ENCODE peak calls at places on chromosome 3, in six cellular contexts. M is HFF-Myc, T is heart left ventricle, L is mesothelial cell of epicardium, I is heart right ventricle, E is adrenal gland. R is an unnamed sample.
A peak's percentile ranks its signal among the peaks of the same experiment; 100 is the strongest.

GRCh38 chr3:59608356-59608755 is 558.5 kb upstream of the CFAP20DC start:
- DNase-seq in M (no peak), T (no peak), L (no peak), I (no peak), E (no peak), R (no peak)

GRCh38 chr3:112497897-112498548 is 1.2 kb downstream of the BTLA start:
- DNase-seq in M (no peak), T (no peak), L (no peak), I (no peak), E (no peak), R (no peak)

GRCh38 chr3:98741121-98741716 is 21.9 kb upstream of the ST3GAL6 start:
- DNase-seq in M (no peak), T (no peak), L (no peak), I (no peak), E (peak; percentile 49), R (no peak)

GRCh38 chr3:71172951-71173350 is 410.6 kb downstream of the FOXP1 start:
- DNase-seq in M (no peak), T (no peak), L (no peak), I (no peak), E (no peak), R (peak; percentile 87)

GRCh38 chr3:15055019-15055557 is 10.0 kb downstream of the MRPS25 start:
- DNase-seq in M (no peak), T (no peak), L (no peak), I (no peak), E (no peak), R (peak; percentile 14)

GRCh38 chr3:78079514-78079913 is 1039.6 kb downstream of the ROBO2 start:
- DNase-seq in M (no peak), T (no peak), L (no peak), I (no peak), E (no peak), R (no peak)

GRCh38 chr3:195790891-195791290 is 20.8 kb downstream of the MUC4 start:
- DNase-seq in M (no peak), T (no peak), L (no peak), I (no peak), E (no peak), R (no peak)

GRCh38 chr3:122892561-122892960 is 97.7 kb downstream of the SLC49A4 start:
- DNase-seq in M (no peak), T (no peak), L (no peak), I (no peak), E (no peak), R (no peak)

GRCh38 chr3:137778941-137779340 is 14.8 kb downstream of the SOX14 start:
- DNase-seq in M (no peak), T (no peak), L (no peak), I (no peak), E (no peak), R (no peak)

GRCh38 chr3:60812544-60812943 is 438.7 kb downstream of the FHIT start:
- DNase-seq in M (no peak), T (no peak), L (no peak), I (no peak), E (no peak), R (peak; percentile 9)

GRCh38 chr3:171953300-171954022 is 85.9 kb upstream of the FNDC3B start:
- DNase-seq in M (no peak), T (no peak), L (no peak), I (no peak), E (no peak), R (peak; percentile 25)

GRCh38 chr3:129794319-129795201 is 99.0 kb downstream of the TMCC1 start:
- DNase-seq in M (no peak), T (peak; percentile 65), L (peak; percentile 45), I (peak; percentile 32), E (no peak), R (no peak)

GRCh38 chr3:159130108-159130507 is 328.3 kb downstream of the MFSD1 start:
- DNase-seq in M (no peak), T (no peak), L (no peak), I (no peak), E (peak; percentile 57), R (no peak)

GRCh38 chr3:71010731-71011455 is 572.6 kb downstream of the FOXP1 start:
- DNase-seq in M (no peak), T (no peak), L (no peak), I (no peak), E (no peak), R (no peak)

GRCh38 chr3:9732080-9732752 is 681 bp downstream of the BRPF1 start:
- DNase-seq in M (no peak), T (no peak), L (peak; percentile 53), I (peak; percentile 34), E (peak; percentile 64), R (no peak)

GRCh38 chr3:77066829-77067228 is 26.9 kb downstream of the ROBO2 start:
- DNase-seq in M (no peak), T (no peak), L (no peak), I (no peak), E (no peak), R (no peak)

GRCh38 chr3:195801251-195802183 is 10.2 kb downstream of the MUC4 start:
- DNase-seq in M (no peak), T (no peak), L (peak; percentile 17), I (no peak), E (no peak), R (no peak)

GRCh38 chr3:171358891-171359218 is 101.3 kb downstream of the TNIK start:
- DNase-seq in M (no peak), T (no peak), L (no peak), I (no peak), E (no peak), R (no peak)

GRCh38 chr3:120160050-120160449 is 65.8 kb upstream of the GSK3B start:
- DNase-seq in M (peak; percentile 75), T (peak; percentile 61), L (no peak), I (peak; percentile 24), E (peak; percentile 78), R (peak; percentile 100)

GRCh38 chr3:64266983-64267382 is 41.7 kb upstream of the PRICKLE2 start:
- DNase-seq in M (no peak), T (no peak), L (no peak), I (no peak), E (no peak), R (no peak)

GRCh38 chr3:36397856-36398255 is 17.6 kb downstream of the STAC start:
- DNase-seq in M (peak; percentile 37), T (no peak), L (no peak), I (no peak), E (no peak), R (peak; percentile 99)

GRCh38 chr3:180492047-180492446 is 109.9 kb upstream of the TTC14 start:
- DNase-seq in M (no peak), T (no peak), L (no peak), I (no peak), E (no peak), R (no peak)

GRCh38 chr3:24683511-24684384 is 189.1 kb upstream of the THRB start:
- DNase-seq in M (peak; percentile 56), T (no peak), L (no peak), I (no peak), E (no peak), R (peak; percentile 86)

DNA sequence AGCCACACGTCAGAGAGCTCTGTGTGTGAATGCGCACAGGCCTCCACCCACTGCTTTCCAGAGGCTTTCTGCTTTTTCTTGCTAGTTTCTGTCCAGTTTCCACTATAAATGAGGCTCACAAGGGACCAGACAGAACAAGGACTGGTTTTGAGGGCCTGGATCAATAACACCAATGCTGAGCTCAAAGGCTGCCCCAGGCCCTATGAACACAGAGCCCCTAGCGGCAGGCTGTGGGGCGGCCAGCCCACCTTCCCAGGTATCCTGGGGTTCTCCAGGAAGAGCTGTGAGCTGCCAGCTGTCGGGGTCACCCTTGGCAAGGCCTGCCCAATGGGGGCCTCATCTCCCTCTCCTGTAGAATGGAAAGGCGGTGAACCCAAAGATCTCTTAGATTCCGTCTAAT is 2.2 kb upstream of the ITIH3 start:
- DNase-seq in M (no peak), T (no peak), L (no peak), I (no peak), E (no peak), R (no peak)
- TF ChIP-seq CTCF in M (peak; percentile 28), T (no peak), L (no peak), I (no peak), E (no peak), R (no peak)

GRCh38 chr3:4823385-4823784 is 155.9 kb upstream of the BHLHE40 start:
- DNase-seq in M (no peak), T (no peak), L (no peak), I (no peak), E (no peak), R (no peak)

GRCh38 chr3:4822568-4822967 is 156.7 kb upstream of the BHLHE40 start:
- DNase-seq in M (no peak), T (no peak), L (no peak), I (no peak), E (no peak), R (no peak)

GRCh38 chr3:4821331-4821730 is 157.9 kb upstream of the BHLHE40 start:
- DNase-seq in M (no peak), T (no peak), L (no peak), I (no peak), E (no peak), R (no peak)

GRCh38 chr3:4820296-4821121 is 158.7 kb upstream of the BHLHE40 start:
- DNase-seq in M (no peak), T (no peak), L (no peak), I (no peak), E (no peak), R (no peak)

GRCh38 chr3:4821975-4822374 is 157.3 kb upstream of the BHLHE40 start:
- DNase-seq in M (no peak), T (no peak), L (no peak), I (no peak), E (no peak), R (no peak)
- TF ChIP-seq CTCF in M (no peak), T (no peak), L (no peak), I (no peak), E (no peak), R (no peak)

GRCh38 chr3:45506751-45507391 is 87.7 kb upstream of the LIMD1 start:
- DNase-seq in M (no peak), T (no peak), L (no peak), I (no peak), E (no peak), R (no peak)

GRCh38 chr3:45508659-45509037 is 85.9 kb upstream of the LIMD1 start:
- DNase-seq in M (no peak), T (no peak), L (no peak), I (no peak), E (no peak), R (no peak)

GRCh38 chr3:45506084-45506483 is 88.5 kb upstream of the LIMD1 start:
- DNase-seq in M (no peak), T (no peak), L (no peak), I (no peak), E (no peak), R (no peak)

GRCh38 chr3:45509038-45509767 is 85.3 kb upstream of the LIMD1 start:
- DNase-seq in M (peak; percentile 56), T (no peak), L (no peak), I (no peak), E (no peak), R (peak; percentile 88)

DNA sequence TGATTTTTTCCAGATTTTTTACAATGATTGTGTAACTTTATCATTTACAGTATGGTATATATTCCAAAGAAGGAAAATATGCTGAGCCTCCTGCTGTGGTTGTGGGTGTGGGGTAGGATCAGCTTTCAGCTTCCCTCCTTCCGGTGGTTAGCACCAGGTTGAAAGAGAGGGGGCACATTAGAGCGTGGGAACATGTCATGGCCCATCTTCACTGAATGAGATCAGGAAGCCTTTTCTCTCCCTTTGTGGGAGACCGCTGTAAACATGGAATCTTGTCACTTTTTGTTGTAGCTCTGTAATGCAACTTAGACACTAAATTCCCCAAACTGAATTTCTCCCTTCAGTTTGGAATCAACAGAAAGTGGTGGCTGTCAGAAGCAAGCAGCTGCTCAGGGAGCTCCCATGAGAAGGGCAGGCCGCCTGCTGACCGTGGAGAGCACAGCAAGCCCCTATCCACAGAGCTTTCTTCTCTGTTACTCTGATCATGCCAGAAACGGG is 86.7 kb upstream of the LIMD1 start:
- DNase-seq in M (peak; percentile 30), T (peak; percentile 50), L (peak; percentile 42), I (peak; percentile 40), E (no peak), R (no peak)
- TF ChIP-seq CTCF in M (peak; percentile 45), T (no peak), L (peak; percentile 29), I (peak; percentile 39), E (peak; percentile 23), R (peak; percentile 48)

GRCh38 chr3:143975549-143976152 is 4.0 kb downstream of the DIPK2A start:
- DNase-seq in M (no peak), T (no peak), L (no peak), I (no peak), E (no peak), R (peak; percentile 65)
- TF ChIP-seq CTCF in M (peak; percentile 42), T (peak; percentile 49), L (peak; percentile 81), I (peak; percentile 59), E (peak; percentile 39), R (peak; percentile 73)

R was measured in AG10803.